ENCODE peak calls at places on chromosome 7, in seven cellular contexts. U is GM23338, V is HFF-Myc, R is AG09309, J is GM06990, N is adrenal gland, E is SK-N-SH. W is an unnamed sample.

GRCh38 chr7:25926439-25926838 is 225.6 kb upstream of the NFE2L3 start:
- DNase-seq in U (no peak), V (no peak), R (no peak), J (no peak), N (no peak), E (no peak), W (no peak)

GRCh38 chr7:85554294-85554877 is 367.5 kb upstream of the SEMA3D start:
- DNase-seq in U (peak; percentile 77), V (peak; percentile 67), R (peak; percentile 66), J (peak; percentile 1), N (peak; percentile 37), E (peak; percentile 19), W (peak; percentile 6)

GRCh38 chr7:118079369-118079768 is 104.6 kb upstream of the LSM8 start:
- DNase-seq in U (no peak), V (no peak), R (no peak), J (no peak), N (no peak), E (no peak), W (no peak)

GRCh38 chr7:32905175-32905662 is 13.7 kb upstream of the KBTBD2 start:
- DNase-seq in U (peak; percentile 98), V (peak; percentile 97), R (peak; percentile 65), J (no peak), N (peak; percentile 52), E (peak; percentile 83), W (no peak)

GRCh38 chr7:2717293-2717904 is 29.4 kb downstream of the AMZ1 start:
- DNase-seq in U (no peak), V (no peak), R (no peak), J (no peak), N (no peak), E (peak; percentile 90), W (peak; percentile 76)

GRCh38 chr7:151320263-151320845 is 21.3 kb upstream of the NUB1 start:
- DNase-seq in U (no peak), V (no peak), R (no peak), J (no peak), N (no peak), E (no peak), W (no peak)

GRCh38 chr7:87876759-87877234 is 504 bp downstream of the DBF4 start:
- DNase-seq in U (peak; percentile 78), V (no peak), R (peak; percentile 7), J (no peak), N (peak; percentile 73), E (peak; percentile 77), W (peak; percentile 39)

GRCh38 chr7:94710256-94710655 is 54.3 kb upstream of the SGCE start:
- DNase-seq in U (no peak), V (no peak), R (no peak), J (no peak), N (no peak), E (no peak), W (no peak)

GRCh38 chr7:94969434-94970084 is 62.2 kb downstream of the PPP1R9A start:
- DNase-seq in U (peak; percentile 47), V (no peak), R (no peak), J (no peak), N (no peak), E (no peak), W (no peak)

GRCh38 chr7:131745645-131746248 is 189.3 kb upstream of the PODXL start:
- DNase-seq in U (peak; percentile 87), V (no peak), R (no peak), J (no peak), N (peak; percentile 22), E (no peak), W (no peak)

GRCh38 chr7:132141109-132141508 is 435.2 kb downstream of the PLXNA4 start:
- DNase-seq in U (no peak), V (no peak), R (peak; percentile 21), J (no peak), N (no peak), E (no peak), W (no peak)

GRCh38 chr7:120055300-120055699 is 217.7 kb upstream of the KCND2 start:
- DNase-seq in U (no peak), V (no peak), R (no peak), J (no peak), N (no peak), E (no peak), W (no peak)

GRCh38 chr7:126657599-126658358 is 595.0 kb downstream of the GRM8 start:
- DNase-seq in U (no peak), V (no peak), R (no peak), J (peak; percentile 40), N (no peak), E (no peak), W (peak; percentile 50)

GRCh38 chr7:1610678-1611302 is 41.0 kb upstream of the PSMG3 start:
- DNase-seq in U (no peak), V (no peak), R (no peak), J (no peak), N (no peak), E (peak; percentile 38), W (no peak)

GRCh38 chr7:24555184-24555583 is 18.1 kb upstream of the PALS2 start:
- DNase-seq in U (no peak), V (no peak), R (no peak), J (no peak), N (no peak), E (no peak), W (no peak)

GRCh38 chr7:116351966-116352365 is 141.6 kb downstream of the TES start:
- DNase-seq in U (no peak), V (no peak), R (no peak), J (no peak), N (no peak), E (no peak), W (no peak)

GRCh38 chr7:8133955-8134733 is 127.8 kb downstream of the ICA1 start:
- DNase-seq in U (no peak), V (no peak), R (no peak), J (peak; percentile 79), N (no peak), E (no peak), W (peak; percentile 43)

GRCh38 chr7:100583132-100584045 is 2.5 kb downstream of the LRCH4 start:
- DNase-seq in U (peak; percentile 40), V (no peak), R (no peak), J (peak; percentile 70), N (peak; percentile 65), E (no peak), W (peak; percentile 62)

GRCh38 chr7:132738254-132738653 is 162.0 kb upstream of the PLXNA4 start:
- DNase-seq in U (no peak), V (peak; percentile 54), R (peak; percentile 89), J (no peak), N (no peak), E (no peak), W (no peak)

GRCh38 chr7:6375346-6376101 is 72.2 kb downstream of the DAGLB start:
- DNase-seq in U (peak; percentile 43), V (no peak), R (no peak), J (no peak), N (no peak), E (no peak), W (no peak)

GRCh38 chr7:129466796-129467195 is 32.6 kb downstream of the STRIP2 start:
- DNase-seq in U (no peak), V (no peak), R (no peak), J (no peak), N (no peak), E (no peak), W (no peak)

GRCh38 chr7:141742229-141742628 is 4.1 kb downstream of the SSBP1 start:
- DNase-seq in U (no peak), V (no peak), R (no peak), J (no peak), N (no peak), E (no peak), W (no peak)

GRCh38 chr7:130136579-130137167 is 66.3 kb downstream of the KLHDC10 start:
- DNase-seq in U (no peak), V (no peak), R (no peak), J (no peak), N (no peak), E (no peak), W (no peak)

GRCh38 chr7:148501707-148502139 is 88.8 kb upstream of the C7orf33 start:
- DNase-seq in U (peak; percentile 76), V (no peak), R (no peak), J (peak; percentile 71), N (no peak), E (no peak), W (no peak)

GRCh38 chr7:14125998-14126397 is 136.5 kb upstream of the ETV1 start:
- DNase-seq in U (peak; percentile 24), V (no peak), R (no peak), J (no peak), N (no peak), E (no peak), W (no peak)

GRCh38 chr7:27774717-27775328 is 34.9 kb downstream of the TAX1BP1 start:
- DNase-seq in U (peak; percentile 53), V (no peak), R (no peak), J (no peak), N (no peak), E (peak; percentile 9), W (no peak)
- TF ChIP-seq CTCF in U (peak; percentile 63), V (peak; percentile 64), R (peak; percentile 62), J (no peak), N (peak; percentile 52), E (peak; percentile 83), W (peak; percentile 53)

DNA sequence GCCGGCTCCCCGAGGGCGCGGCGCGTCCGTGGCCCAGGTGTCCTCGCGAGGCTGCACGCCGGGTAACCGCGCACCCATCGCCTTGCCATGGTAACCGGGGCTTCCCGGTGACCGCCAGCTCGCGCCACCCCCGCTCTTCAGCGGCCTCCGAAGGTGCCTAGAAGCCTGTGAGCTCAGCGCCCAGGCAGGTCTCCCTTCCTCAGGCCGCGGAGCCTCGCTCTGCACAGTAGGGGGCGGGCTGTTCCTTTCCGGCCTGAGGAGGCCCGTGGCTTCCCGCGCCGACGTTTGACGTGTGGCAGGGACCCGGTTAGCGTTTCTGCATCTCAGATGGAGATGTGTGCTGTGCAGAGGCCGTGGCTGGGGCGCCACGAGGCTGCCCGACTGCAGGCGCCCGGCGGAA is 117.1 kb downstream of the DYNC2I1 start:
- DNase-seq in U (peak; percentile 81), V (no peak), R (no peak), J (no peak), N (peak; percentile 47), E (no peak), W (no peak)
- TF ChIP-seq CTCF in U (peak; percentile 66), V (no peak), R (no peak), J (no peak), N (peak; percentile 47), E (no peak), W (no peak)

GRCh38 chr7:99325597-99326407 is at the start of gene ARPC1A:
- DNase-seq in U (peak; percentile 96), V (peak; percentile 72), R (peak; percentile 72), J (peak; percentile 99), N (peak; percentile 92), E (peak; percentile 100), W (peak; percentile 97)
- TF ChIP-seq CTCF in U (no peak), V (peak; percentile 9), R (peak; percentile 36), J (no peak), N (peak; percentile 53), E (peak; percentile 46), W (no peak)

GRCh38 chr7:123208793-123209192 is 9.0 kb upstream of the SLC13A1 start:
- DNase-seq in U (peak; percentile 43), V (no peak), R (no peak), J (no peak), N (peak; percentile 31), E (peak; percentile 7), W (no peak)
- TF ChIP-seq CTCF in U (peak; percentile 73), V (peak; percentile 3), R (no peak), J (peak; percentile 50), N (peak; percentile 45), E (peak; percentile 42), W (no peak)

W was measured in GM13977.